ENCODE peak calls at places on chromosomes 11 and 22, in six cellular contexts. U, X, B, S, W and V are unnamed samples. For H3F3A, the result is how much of the 10 kb centered on the place peaks cover.

GRCh38 chr11:33211588-33211987 is 45.6 kb upstream of the HIPK3 start:
- DNase-seq in W (no peak), U (no peak), X (no peak), S (no peak), B (no peak), V (no peak)

GRCh38 chr11:69238562-69239319 is 55.2 kb upstream of the MYEOV start:
- DNase-seq in B (no peak), S (no peak), U (no peak), X (no peak), W (no peak), V (no peak)

GRCh38 chr11:41985799-41986198 is 526.3 kb upstream of the LRRC4C start:
- DNase-seq in W (no peak), U (no peak), X (no peak), S (no peak), B (no peak), V (no peak)

GRCh38 chr11:15189646-15190365 is 75.1 kb downstream of the INSC start:
- DNase-seq in U (peak), X (no peak), W (no peak), B (no peak), S (no peak), V (no peak)

GRCh38 chr11:66607126-66607834 is 9.2 kb upstream of the RBM14 start:
- DNase-seq in X (no peak), U (peak), W (no peak), S (no peak), B (no peak), V (no peak)

GRCh38 chr11:45652781-45653180 is 12.6 kb downstream of the CHST1 start:
- DNase-seq in B (peak), U (peak), S (peak), W (no peak), X (no peak), V (no peak)

GRCh38 chr11:124863826-124864165 is 1.4 kb upstream of the ROBO3 start:
- DNase-seq in X (peak), W (no peak), U (no peak), B (peak), S (peak), V (no peak)

GRCh38 chr11:12430912-12431311 is 53.5 kb downstream of the PARVA start:
- DNase-seq in B (no peak), X (no peak), W (no peak), S (peak), U (peak), V (peak)

GRCh38 chr11:11171854-11172253 is 181.2 kb downstream of the CSNK2A3 start:
- DNase-seq in B (no peak), X (no peak), S (no peak), U (no peak), W (peak), V (no peak)

GRCh38 chr11:119798656-119799055 is 69.7 kb upstream of the NECTIN1 start:
- DNase-seq in B (no peak), U (no peak), X (no peak), W (no peak), S (no peak), V (no peak)

GRCh38 chr22:24550028-24550901 is 4.7 kb downstream of the GUCD1 start:
- DNase-seq in U (peak), B (no peak), X (no peak), S (no peak), W (no peak), V (no peak)

GRCh38 chr22:20867179-20868099 is 8.6 kb downstream of the SNAP29 start:
- DNase-seq in B (no peak), W (peak), S (no peak), X (no peak), U (peak), V (no peak)

GRCh38 chr22:38467904-38468760 is at the start of gene KDELR3:
- DNase-seq in S (peak), B (peak), X (peak), U (peak), W (no peak), V (peak)

GRCh38 chr11:110430267-110431211 is 791 bp downstream of the FDX1 start:
- DNase-seq in S (peak), W (peak), U (peak), B (peak), X (peak), V (no peak)

GRCh38 chr11:20134991-20135736 is 25.1 kb downstream of the DBX1 start:
- DNase-seq in B (no peak), X (no peak), W (no peak), S (no peak), U (peak), V (no peak)

GRCh38 chr11:18754308-18754707 is 28.3 kb upstream of the IGSF22 start:
- DNase-seq in W (no peak), B (no peak), X (no peak), U (no peak), S (no peak), V (no peak)

GRCh38 chr22:44710474-44711235 is 8.7 kb downstream of the PRR5 start:
- DNase-seq in U (no peak), W (no peak), X (no peak), B (no peak), S (no peak), V (peak)

GRCh38 chr22:37907036-37907954 is 1.2 kb downstream of the MICALL1 start:
- DNase-seq in W (no peak), U (peak), S (no peak), X (peak), B (no peak), V (peak)

GRCh38 chr11:63765688-63766241 is 2.8 kb downstream of the ZFTA start:
- DNase-seq in U (no peak), B (no peak), X (peak), S (no peak), W (no peak), V (no peak)

GRCh38 chr11:79243412-79244174 is 197.2 kb downstream of the TENM4 start:
- DNase-seq in S (no peak), B (no peak), X (no peak), U (no peak), W (no peak), V (no peak)

GRCh38 chr11:106656646-106657045 is 361.6 kb downstream of the GUCY1A2 start:
- DNase-seq in B (no peak), X (no peak), W (no peak), U (peak), S (peak), V (no peak)

GRCh38 chr11:45082744-45083543 is 63.5 kb upstream of the PRDM11 start:
- DNase-seq in X (peak), U (no peak), B (no peak), W (no peak), S (no peak), V (no peak)

GRCh38 chr11:117817213-117818035 is 7.1 kb downstream of the FXYD2 start:
- DNase-seq in W (peak), U (peak), S (peak), B (peak), X (peak), V (peak)

GRCh38 chr11:86941871-86942208 is 13.4 kb downstream of the FZD4 start:
- DNase-seq in W (no peak), S (peak), U (no peak), B (no peak), X (no peak), V (no peak)

GRCh38 chr11:71164186-71164585 is 88.2 kb downstream of the SHANK2 start:
- DNase-seq in B (no peak), W (no peak), U (no peak), S (no peak), X (no peak), V (no peak)

GRCh38 chr11:38680166-38680565 is 2082.1 kb upstream of the RAG2 start:
- DNase-seq in X (no peak), S (peak), W (no peak), U (no peak), B (no peak), V (no peak)

GRCh38 chr22:45096256-45096907 is 67.3 kb upstream of the NUP50 start:
- DNase-seq in B (peak), U (peak), S (peak), W (peak), X (peak), V (peak)

GRCh38 chr11:11558826-11559225 is 63.0 kb downstream of the GALNT18 start:
- DNase-seq in B (no peak), U (no peak), W (no peak), S (no peak), X (no peak), V (no peak)

GRCh38 chr22:28882545-28882877 is 861 bp upstream of the ZNRF3 start:
- DNase-seq in S (no peak), W (peak), X (peak), U (peak), B (no peak), V (no peak)

GRCh38 chr11:4466168-4466891 is 16.1 kb upstream of the OR52K1 start:
- DNase-seq in B (peak), W (no peak), U (no peak), S (no peak), X (peak), V (no peak)

GRCh38 chr11:12066056-12066798 is 44.2 kb upstream of the MICAL2 start:
- DNase-seq in S (peak), B (no peak), W (no peak), X (no peak), U (peak), V (peak)

GRCh38 chr11:95884364-95884763 is 39.5 kb downstream of the MTMR2 start:
- DNase-seq in B (no peak), S (peak), X (no peak), U (peak), W (no peak), V (peak)

GRCh38 chr11:1260023-1260501 is 37.2 kb downstream of the MUC5B start:
- DNase-seq in U (peak), S (peak), W (no peak), B (no peak), X (peak), V (peak)

GRCh38 chr11:43866520-43866919 is 14.1 kb upstream of the ALKBH3 start:
- DNase-seq in B (no peak), S (no peak), X (no peak), W (no peak), U (peak), V (no peak)

GRCh38 chr11:12169822-12170221 is 59.4 kb downstream of the MICAL2 start:
- DNase-seq in B (no peak), S (no peak), W (no peak), X (no peak), U (no peak), V (no peak)

GRCh38 chr11:99773646-99774045 is 752.9 kb downstream of the CNTN5 start:
- DNase-seq in U (no peak), X (no peak), B (no peak), S (no peak), W (no peak), V (no peak)

DNA sequence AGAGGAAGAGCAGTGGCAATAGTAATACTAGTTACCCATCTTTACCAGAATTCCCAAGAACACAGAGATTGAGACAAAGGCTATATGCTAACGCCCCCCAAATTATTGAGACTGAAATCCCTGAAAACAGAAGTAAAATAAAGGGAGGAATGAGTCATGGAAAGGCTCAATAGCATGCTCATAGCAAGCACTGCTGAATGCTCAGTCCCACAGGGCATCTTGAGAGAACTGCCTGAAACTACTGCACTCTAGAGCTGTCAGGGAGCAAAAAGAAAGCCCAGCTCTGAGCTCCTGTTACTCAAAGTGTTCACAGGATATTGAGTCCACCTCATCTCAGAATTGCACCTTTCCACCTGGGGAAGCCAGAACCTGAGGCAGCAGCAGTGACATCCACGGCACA is 44.1 kb upstream of the FIBIN start:
- DNase-seq in S (no peak), B (no peak), W (no peak), U (peak), X (no peak), V (no peak)
- H3F3A ChIP-seq in S (under half), B (under half), W (under half), U (half or more), X (under half), V (under half)

GRCh38 chr11:122098223-122098980 is 17.6 kb downstream of the BLID start:
- DNase-seq in W (no peak), X (no peak), B (no peak), U (no peak), S (peak), V (no peak)

GRCh38 chr11:122101625-122102291 is 14.3 kb downstream of the BLID start:
- DNase-seq in W (no peak), X (peak), S (no peak), B (peak), U (peak), V (no peak)

GRCh38 chr11:122097419-122098001 is 18.5 kb downstream of the BLID start:
- DNase-seq in U (peak), X (peak), W (no peak), S (no peak), B (peak), V (no peak)

GRCh38 chr11:122100222-122101080 is 15.6 kb downstream of the BLID start:
- DNase-seq in U (peak), S (no peak), W (no peak), X (peak), B (peak), V (no peak)

GRCh38 chr11:122099345-122100045 is 16.5 kb downstream of the BLID start:
- DNase-seq in W (no peak), S (no peak), B (no peak), U (peak), X (no peak), V (no peak)
- TF ChIP-seq EZH2 in W (no peak), S (no peak), B (no peak), U (no peak), X (no peak), V (no peak)

DNA sequence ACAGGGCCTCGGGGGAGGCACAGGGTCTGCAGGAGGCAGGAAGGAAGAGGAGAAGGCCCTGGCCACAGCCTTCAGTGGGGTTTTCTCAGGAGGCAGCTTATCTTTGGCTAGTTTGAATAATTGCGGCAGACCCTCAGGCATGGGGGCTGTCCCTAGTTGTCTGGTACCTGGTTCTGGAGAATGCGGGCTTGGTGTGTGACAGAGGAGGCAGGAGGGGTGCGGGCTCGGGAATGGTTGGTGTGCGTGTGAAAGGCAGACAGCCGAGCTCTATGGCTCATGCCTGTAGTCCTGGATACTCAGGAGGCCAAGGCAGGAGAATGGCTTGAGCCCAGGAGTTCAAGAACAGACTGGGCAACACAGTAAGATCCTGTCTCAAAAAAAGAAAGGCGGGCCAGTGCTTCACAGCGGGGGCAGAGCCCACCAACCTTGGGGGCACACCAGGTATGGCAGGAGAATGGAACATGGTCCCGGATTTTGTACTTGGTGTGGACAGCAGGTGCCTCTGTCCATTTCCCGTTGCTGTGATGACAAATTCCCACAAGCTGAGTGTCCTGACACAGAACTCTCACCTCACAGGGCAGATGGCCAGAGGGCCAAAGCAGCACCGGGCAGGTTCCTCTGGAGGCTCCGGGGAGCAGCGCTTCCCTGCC is 640.6 kb downstream of the TBC1D22A start:
- DNase-seq in W (no peak), B (no peak), U (no peak), S (no peak), X (no peak), V (no peak)
- H2AFZ ChIP-seq in W (no peak), B (no peak), U (no peak), S (no peak), X (no peak), V (no peak)

GRCh38 chr11:72238040-72238450 is 5.9 kb downstream of the PHOX2A start:
- DNase-seq in U (peak), B (peak), X (peak), S (peak), W (peak), V (peak)

GRCh38 chr11:72239296-72239848 is 4.6 kb downstream of the PHOX2A start:
- DNase-seq in S (peak), X (peak), B (peak), W (no peak), U (peak), V (peak)

GRCh38 chr11:72239849-72240460 is 4.0 kb downstream of the PHOX2A start:
- DNase-seq in X (peak), U (peak), W (no peak), B (peak), S (peak), V (no peak)

GRCh38 chr11:72237112-72237931 is 6.7 kb downstream of the PHOX2A start:
- DNase-seq in W (no peak), B (no peak), X (no peak), U (no peak), S (no peak), V (no peak)

DNA sequence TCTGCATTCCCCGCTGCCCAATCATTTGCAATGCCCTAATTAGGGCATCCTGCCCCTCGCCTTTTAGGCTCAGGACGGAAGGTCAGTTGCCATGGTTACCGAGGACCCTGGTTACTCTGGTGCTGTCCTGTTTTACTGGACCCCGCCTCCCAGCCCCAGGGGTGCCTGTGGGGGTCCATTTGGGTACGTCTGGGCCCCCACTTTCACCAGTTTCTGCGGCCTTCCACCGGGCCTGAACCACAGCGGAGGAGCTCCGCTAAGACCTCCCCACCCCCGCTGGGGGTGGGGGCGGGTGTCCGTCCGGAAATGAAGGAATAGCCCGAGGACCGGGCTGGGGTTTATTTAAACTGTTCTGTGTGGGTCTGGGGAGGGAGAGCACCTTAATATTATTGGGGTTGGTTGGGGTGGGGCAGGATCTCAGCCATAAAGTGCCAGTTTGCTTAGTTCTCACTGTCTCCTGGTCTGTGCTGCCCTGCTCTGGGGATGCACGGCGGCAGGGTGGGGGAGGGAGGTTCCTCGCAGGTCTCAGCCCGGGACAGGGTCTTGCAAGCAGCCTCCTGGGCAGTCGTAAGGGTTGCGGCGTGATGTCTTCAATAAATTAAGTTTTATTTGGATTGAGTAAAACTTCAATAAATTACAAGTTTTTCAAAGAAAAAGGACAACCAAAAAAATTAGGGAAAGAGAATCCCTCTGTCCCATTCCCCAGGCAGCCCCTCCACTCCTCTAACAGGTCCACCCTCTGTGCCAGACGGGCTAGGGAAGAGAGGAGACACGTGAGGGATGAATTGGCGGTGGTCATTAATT is 5.3 kb downstream of the PHOX2A start:
- DNase-seq in X (peak), B (no peak), S (no peak), W (no peak), U (no peak), V (no peak)
- H3F3A ChIP-seq in X (under half), B (under half), S (under half), W (under half), U (under half), V (under half)

DNA sequence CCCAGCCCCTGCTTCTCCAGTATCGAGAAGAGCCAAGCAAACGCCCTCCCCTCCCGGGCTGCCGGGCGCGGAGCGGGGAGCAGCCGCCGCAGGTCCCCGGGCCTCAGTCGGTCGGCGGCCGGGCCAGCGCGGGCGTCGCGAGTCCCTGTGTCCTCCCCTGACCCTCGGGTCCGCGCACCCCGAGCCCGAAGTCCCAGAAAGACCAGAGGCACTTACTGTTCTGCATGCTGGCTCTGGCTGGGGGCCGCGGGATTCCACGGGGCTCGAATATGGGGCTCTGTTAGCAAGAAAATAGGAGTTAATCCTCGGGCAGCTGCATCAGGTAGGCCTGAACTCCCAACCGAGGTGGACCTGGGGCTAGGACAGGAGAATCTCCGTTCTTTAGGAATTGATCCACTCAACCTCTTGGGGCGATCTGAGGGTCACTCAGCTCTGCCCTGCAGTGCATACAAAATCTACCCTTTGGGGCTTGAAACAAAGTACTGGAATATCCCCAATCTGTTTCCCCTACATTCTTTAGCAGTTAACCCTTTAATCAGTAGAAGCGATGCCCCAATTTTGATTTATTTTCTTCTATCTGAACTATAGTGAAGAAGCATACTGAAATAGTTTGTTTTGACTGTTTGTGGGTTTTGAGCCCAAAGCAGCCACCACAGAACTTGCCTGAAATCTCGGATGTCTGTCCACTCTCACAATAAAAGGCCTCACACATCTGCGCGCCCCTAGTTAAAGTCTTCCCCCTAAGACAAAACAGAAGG is 4.8 kb downstream of the PAX6 start:
- DNase-seq in S (no peak), B (peak), W (no peak), X (peak), U (no peak), V (no peak)
- TF ChIP-seq EZH2 in S (no peak), B (peak), W (no peak), X (peak), U (peak), V (no peak)